ENCODE peak calls at places on chromosomes 3 and 15, in seven cellular contexts. I is nephron progenitor cell, G is AG04450, Z is tibial artery, E is GM12864, D is colonic mucosa, M is fibroblast of mammary gland. X is an unnamed sample.

GRCh38 chr3:185489462-185489861 is 9.4 kb downstream of the TMEM41A start:
- DNase-seq in I (no peak), G (no peak), Z (no peak), E (no peak), D (peak; percentile 65), M (no peak), X (no peak)

GRCh38 chr3:15538345-15538744 is 16.8 kb upstream of the COLQ start:
- DNase-seq in I (no peak), G (no peak), Z (no peak), E (no peak), D (no peak), M (peak; percentile 24), X (no peak)

GRCh38 chr3:25520926-25521559 is 93.0 kb downstream of the RARB start:
- DNase-seq in I (no peak), G (no peak), Z (no peak), E (no peak), D (no peak), M (no peak), X (no peak)

GRCh38 chr15:62392411-62392810 is 227.3 kb upstream of the C2CD4B start:
- DNase-seq in I (peak; percentile 22), G (no peak), Z (no peak), E (no peak), D (peak; percentile 31), M (peak; percentile 54), X (peak; percentile 30)

GRCh38 chr15:83694030-83694429 is 40.1 kb downstream of the ADAMTSL3 start:
- DNase-seq in I (no peak), G (no peak), Z (no peak), E (no peak), D (no peak), M (peak; percentile 53), X (peak; percentile 8)

GRCh38 chr15:78065284-78065872 is 12.1 kb downstream of the TBC1D2B start:
- DNase-seq in I (no peak), G (peak; percentile 94), Z (peak; percentile 91), E (no peak), D (no peak), M (peak; percentile 99), X (no peak)

GRCh38 chr3:126049289-126050049 is 34.5 kb downstream of the SLC41A3 start:
- DNase-seq in I (no peak), G (no peak), Z (no peak), E (no peak), D (no peak), M (no peak), X (no peak)

GRCh38 chr3:88713233-88713691 is 394.2 kb upstream of the EPHA3 start:
- DNase-seq in I (no peak), G (no peak), Z (no peak), E (no peak), D (no peak), M (peak; percentile 18), X (no peak)

GRCh38 chr3:111128884-111129283 is 57.3 kb downstream of the NECTIN3 start:
- DNase-seq in I (no peak), G (no peak), Z (no peak), E (no peak), D (no peak), M (no peak), X (no peak)

GRCh38 chr3:13621381-13622221 is 72.7 kb downstream of the FBLN2 start:
- DNase-seq in I (no peak), G (no peak), Z (no peak), E (no peak), D (no peak), M (no peak), X (no peak)

GRCh38 chr3:23747841-23748240 is 57.9 kb upstream of the UBE2E1 start:
- DNase-seq in I (no peak), G (no peak), Z (no peak), E (no peak), D (no peak), M (no peak), X (no peak)

GRCh38 chr3:11651477-11651876 is 7.8 kb upstream of the VGLL4 start:
- DNase-seq in I (no peak), G (no peak), Z (no peak), E (no peak), D (no peak), M (no peak), X (no peak)

GRCh38 chr3:107461721-107462120 is 61.0 kb upstream of the BBX start:
- DNase-seq in I (no peak), G (no peak), Z (no peak), E (no peak), D (no peak), M (no peak), X (no peak)

GRCh38 chr15:67063689-67064606 is 1.5 kb upstream of the SMAD3 start:
- DNase-seq in I (peak; percentile 49), G (no peak), Z (no peak), E (no peak), D (peak; percentile 76), M (no peak), X (peak; percentile 67)

GRCh38 chr15:74200871-74201419 is 1.6 kb downstream of the STRA6 start:
- DNase-seq in I (peak; percentile 59), G (no peak), Z (no peak), E (no peak), D (no peak), M (peak; percentile 81), X (peak; percentile 52)

GRCh38 chr3:195113074-195113473 is 157.9 kb downstream of the XXYLT1 start:
- DNase-seq in I (no peak), G (no peak), Z (peak; percentile 29), E (no peak), D (no peak), M (peak; percentile 66), X (no peak)

GRCh38 chr15:67303490-67304363 is 49.1 kb downstream of the IQCH start:
- DNase-seq in I (no peak), G (no peak), Z (no peak), E (peak; percentile 29), D (peak; percentile 26), M (peak; percentile 52), X (peak; percentile 38)

GRCh38 chr3:165444745-165445144 is 248.6 kb upstream of the SLITRK3 start:
- DNase-seq in I (no peak), G (no peak), Z (no peak), E (no peak), D (no peak), M (peak; percentile 3), X (no peak)

GRCh38 chr3:47647550-47647949 is 68.9 kb upstream of the CSPG5 start:
- DNase-seq in I (no peak), G (no peak), Z (no peak), E (no peak), D (no peak), M (no peak), X (no peak)

GRCh38 chr15:57327985-57328471 is 48.3 kb upstream of the CGNL1 start:
- DNase-seq in I (no peak), G (peak; percentile 90), Z (no peak), E (no peak), D (no peak), M (peak; percentile 99), X (no peak)

GRCh38 chr3:13886593-13887129 is 6.8 kb upstream of the WNT7A start:
- DNase-seq in I (no peak), G (no peak), Z (peak; percentile 29), E (no peak), D (no peak), M (no peak), X (no peak)

GRCh38 chr3:129449279-129450115 is 9.5 kb downstream of the IFT122 start:
- DNase-seq in I (no peak), G (no peak), Z (no peak), E (no peak), D (no peak), M (no peak), X (no peak)

GRCh38 chr3:129446926-129447325 is 6.9 kb downstream of the IFT122 start:
- DNase-seq in I (no peak), G (no peak), Z (no peak), E (no peak), D (no peak), M (no peak), X (no peak)

GRCh38 chr3:129453732-129454131 is 13.7 kb downstream of the IFT122 start:
- DNase-seq in I (no peak), G (no peak), Z (no peak), E (no peak), D (no peak), M (no peak), X (no peak)

GRCh38 chr3:129445472-129445871 is 5.4 kb downstream of the IFT122 start:
- DNase-seq in I (no peak), G (no peak), Z (no peak), E (no peak), D (no peak), M (no peak), X (no peak)

GRCh38 chr3:129448187-129448895 is 8.3 kb downstream of the IFT122 start:
- DNase-seq in I (no peak), G (no peak), Z (no peak), E (no peak), D (no peak), M (no peak), X (no peak)
- TF ChIP-seq CTCF in I (no peak), G (no peak), Z (no peak), E (no peak), D (no peak), M (no peak), X (no peak)

DNA sequence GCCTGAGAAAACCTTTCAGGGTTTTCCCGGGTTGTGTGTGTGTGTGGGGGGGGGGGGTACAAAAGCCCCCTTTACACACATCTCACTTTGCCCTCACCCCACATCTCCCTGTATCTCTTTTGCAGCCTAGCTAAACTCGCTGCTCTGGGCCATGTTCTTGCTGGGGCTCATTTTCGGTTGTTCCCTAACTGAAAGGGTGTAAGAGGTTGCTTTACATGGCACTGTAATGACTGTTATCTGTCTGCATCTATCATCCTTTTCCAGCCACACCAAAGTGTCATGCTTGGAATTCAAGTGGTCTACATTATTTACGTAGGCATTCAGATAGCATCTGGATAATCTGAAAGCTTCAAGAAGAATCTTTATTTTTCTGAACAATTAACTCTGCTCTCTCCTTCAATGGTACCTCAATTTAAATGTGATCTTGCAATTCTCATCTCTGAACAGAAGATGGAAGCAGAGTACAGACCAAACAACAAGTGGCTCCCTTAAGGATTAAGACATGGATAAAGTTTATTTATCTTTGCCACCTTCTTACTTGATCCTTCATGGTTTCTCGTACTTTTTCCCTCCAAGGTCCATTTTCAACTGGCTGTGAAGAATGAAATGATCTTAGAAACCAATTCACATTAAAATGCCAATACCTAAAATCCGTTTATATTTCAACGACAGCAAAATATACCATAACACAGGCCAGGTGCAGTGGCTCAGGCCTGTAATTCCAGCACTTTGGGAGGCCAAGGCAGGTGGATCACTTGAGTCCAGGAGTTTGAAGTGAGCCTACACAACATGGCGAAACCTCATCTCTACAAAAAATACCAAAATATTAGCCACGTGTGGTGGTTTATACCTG is 34.9 kb downstream of the DCLK3 start:
- DNase-seq in I (no peak), G (peak; percentile 23), Z (no peak), E (peak; percentile 16), D (no peak), M (peak; percentile 68), X (no peak)
- TF ChIP-seq CTCF in I (peak; percentile 77), G (peak; percentile 78), Z (peak; percentile 73), E (peak; percentile 59), D (peak; percentile 47), M (peak; percentile 74), X (no peak)

GRCh38 chr3:162021206-162021605 is 524.6 kb downstream of the OTOL1 start:
- DNase-seq in I (no peak), G (no peak), Z (no peak), E (no peak), D (no peak), M (peak; percentile 22), X (no peak)

GRCh38 chr3:162022931-162023330 is 526.3 kb downstream of the OTOL1 start:
- DNase-seq in I (no peak), G (no peak), Z (no peak), E (no peak), D (no peak), M (no peak), X (no peak)
- TF ChIP-seq CTCF in I (no peak), G (no peak), Z (no peak), E (no peak), D (no peak), M (no peak), X (no peak)

GRCh38 chr3:138412821-138413531 is 21.4 kb upstream of the ESYT3 start:
- DNase-seq in I (no peak), G (no peak), Z (no peak), E (no peak), D (no peak), M (peak; percentile 29), X (no peak)
- TF ChIP-seq CTCF in I (no peak), G (no peak), Z (no peak), E (no peak), D (no peak), M (no peak), X (no peak)